ENCODE peak calls at places on chromosomes 7 and 10, in eight cellular contexts. One of them, this sample, is unnamed.

GRCh38 chr7:140229591-140230516 is 53.1 kb upstream of the KDM7A start:
- DNase-seq in kidney epithelial cell: no peak
- DNase-seq in AG09319: no peak
- DNase-seq in fibroblast of pulmonary artery: no peak
- DNase-seq in GM23338: peak; percentile 69
- DNase-seq in transverse colon: peak; percentile 87
- DNase-seq in spleen: peak; percentile 93
- DNase-seq in BJ: no peak
- DNase-seq in this sample: peak; percentile 52

GRCh38 chr7:119959811-119960210 is 313.2 kb upstream of the KCND2 start:
- DNase-seq in AG09319: no peak
- DNase-seq in GM23338: no peak
- DNase-seq in BJ: no peak
- DNase-seq in spleen: no peak
- DNase-seq in kidney epithelial cell: no peak
- DNase-seq in transverse colon: no peak
- DNase-seq in fibroblast of pulmonary artery: peak; percentile 64
- DNase-seq in this sample: no peak

GRCh38 chr10:12949248-12949647 is 52.3 kb downstream of the CCDC3 start:
- DNase-seq in transverse colon: no peak
- DNase-seq in GM23338: peak; percentile 53
- DNase-seq in spleen: no peak
- DNase-seq in BJ: no peak
- DNase-seq in AG09319: no peak
- DNase-seq in fibroblast of pulmonary artery: no peak
- DNase-seq in kidney epithelial cell: no peak
- DNase-seq in this sample: no peak

GRCh38 chr10:84291389-84291788 is 37.0 kb upstream of the CCSER2 start:
- DNase-seq in spleen: no peak
- DNase-seq in BJ: no peak
- DNase-seq in transverse colon: no peak
- DNase-seq in GM23338: peak; percentile 89
- DNase-seq in AG09319: no peak
- DNase-seq in kidney epithelial cell: no peak
- DNase-seq in fibroblast of pulmonary artery: peak; percentile 81
- DNase-seq in this sample: no peak

GRCh38 chr10:62560207-62560819 is 186.1 kb downstream of the ZNF365 start:
- DNase-seq in kidney epithelial cell: no peak
- DNase-seq in spleen: no peak
- DNase-seq in fibroblast of pulmonary artery: peak; percentile 78
- DNase-seq in GM23338: peak; percentile 4
- DNase-seq in transverse colon: peak; percentile 16
- DNase-seq in BJ: no peak
- DNase-seq in AG09319: peak; percentile 83
- DNase-seq in this sample: no peak

GRCh38 chr10:11036424-11037011 is 18.8 kb downstream of the CELF2 start:
- DNase-seq in BJ: no peak
- DNase-seq in transverse colon: peak; percentile 67
- DNase-seq in AG09319: no peak
- DNase-seq in spleen: no peak
- DNase-seq in kidney epithelial cell: no peak
- DNase-seq in fibroblast of pulmonary artery: peak; percentile 83
- DNase-seq in GM23338: peak; percentile 77
- DNase-seq in this sample: no peak

GRCh38 chr10:92103376-92104084 is 180.0 kb downstream of the BTAF1 start:
- DNase-seq in transverse colon: no peak
- DNase-seq in BJ: no peak
- DNase-seq in kidney epithelial cell: no peak
- DNase-seq in fibroblast of pulmonary artery: peak; percentile 6
- DNase-seq in spleen: no peak
- DNase-seq in AG09319: no peak
- DNase-seq in GM23338: no peak
- DNase-seq in this sample: no peak

GRCh38 chr10:17225823-17226222 is 2.2 kb upstream of the VIM start:
- DNase-seq in kidney epithelial cell: no peak
- DNase-seq in spleen: no peak
- DNase-seq in fibroblast of pulmonary artery: no peak
- DNase-seq in GM23338: no peak
- DNase-seq in AG09319: no peak
- DNase-seq in BJ: no peak
- DNase-seq in transverse colon: no peak
- DNase-seq in this sample: no peak

GRCh38 chr7:50268990-50269389 is 35.5 kb upstream of the IKZF1 start:
- DNase-seq in transverse colon: no peak
- DNase-seq in BJ: no peak
- DNase-seq in GM23338: no peak
- DNase-seq in AG09319: no peak
- DNase-seq in fibroblast of pulmonary artery: no peak
- DNase-seq in spleen: no peak
- DNase-seq in kidney epithelial cell: no peak
- DNase-seq in this sample: no peak

GRCh38 chr7:5177060-5177459 is 13.0 kb upstream of the WIPI2 start:
- DNase-seq in kidney epithelial cell: no peak
- DNase-seq in AG09319: peak; percentile 57
- DNase-seq in BJ: no peak
- DNase-seq in transverse colon: peak; percentile 40
- DNase-seq in GM23338: no peak
- DNase-seq in fibroblast of pulmonary artery: peak; percentile 89
- DNase-seq in spleen: no peak
- DNase-seq in this sample: no peak

GRCh38 chr10:100502926-100503480 is 16.7 kb downstream of the SEC31B start:
- DNase-seq in AG09319: no peak
- DNase-seq in fibroblast of pulmonary artery: no peak
- DNase-seq in spleen: no peak
- DNase-seq in kidney epithelial cell: no peak
- DNase-seq in BJ: no peak
- DNase-seq in GM23338: no peak
- DNase-seq in transverse colon: no peak
- DNase-seq in this sample: no peak

GRCh38 chr10:85612833-85613232 is 753.8 kb downstream of the GRID1 start:
- DNase-seq in transverse colon: no peak
- DNase-seq in AG09319: no peak
- DNase-seq in fibroblast of pulmonary artery: no peak
- DNase-seq in GM23338: peak; percentile 33
- DNase-seq in spleen: no peak
- DNase-seq in BJ: no peak
- DNase-seq in kidney epithelial cell: no peak
- DNase-seq in this sample: no peak
- TF ChIP-seq CTCF in transverse colon: peak; percentile 34
- TF ChIP-seq CTCF in AG09319: no peak
- TF ChIP-seq CTCF in fibroblast of pulmonary artery: no peak
- TF ChIP-seq CTCF in GM23338: no peak
- TF ChIP-seq CTCF in spleen: peak; percentile 6
- TF ChIP-seq CTCF in BJ: peak; percentile 4
- TF ChIP-seq CTCF in kidney epithelial cell: no peak
- TF ChIP-seq CTCF in this sample: no peak

GRCh38 chr7:28615091-28615490 is 202.8 kb downstream of the CREB5 start:
- DNase-seq in kidney epithelial cell: no peak
- DNase-seq in transverse colon: no peak
- DNase-seq in GM23338: peak; percentile 55
- DNase-seq in AG09319: no peak
- DNase-seq in spleen: no peak
- DNase-seq in fibroblast of pulmonary artery: no peak
- DNase-seq in BJ: no peak
- DNase-seq in this sample: no peak
- TF ChIP-seq CTCF in kidney epithelial cell: no peak
- TF ChIP-seq CTCF in transverse colon: no peak
- TF ChIP-seq CTCF in GM23338: peak; percentile 70
- TF ChIP-seq CTCF in AG09319: no peak
- TF ChIP-seq CTCF in spleen: peak; percentile 21
- TF ChIP-seq CTCF in fibroblast of pulmonary artery: peak; percentile 9
- TF ChIP-seq CTCF in BJ: no peak
- TF ChIP-seq CTCF in this sample: peak; percentile 34

DNA sequence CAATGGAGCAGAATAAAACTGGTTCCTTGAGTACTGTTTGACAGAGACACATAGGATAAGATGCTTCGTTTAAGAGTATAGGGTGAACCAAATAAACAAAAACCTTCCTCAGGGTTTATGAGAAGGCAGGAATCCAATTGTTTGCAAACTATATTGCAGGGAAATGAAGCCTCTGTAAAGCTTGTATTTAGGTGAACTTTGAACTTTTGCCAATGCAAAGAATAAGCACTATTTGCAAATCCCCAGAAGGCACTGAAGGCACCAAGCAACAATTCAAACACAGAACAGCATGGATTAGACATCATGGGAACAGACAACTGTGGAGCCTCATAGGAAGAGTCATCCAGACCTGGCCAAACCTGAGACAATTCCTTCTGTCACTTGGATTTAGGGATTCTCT is 47.1 kb upstream of the WASL start:
- DNase-seq in transverse colon: no peak
- DNase-seq in GM23338: no peak
- DNase-seq in AG09319: no peak
- DNase-seq in kidney epithelial cell: no peak
- DNase-seq in BJ: no peak
- DNase-seq in fibroblast of pulmonary artery: no peak
- DNase-seq in spleen: no peak
- DNase-seq in this sample: no peak
- TF ChIP-seq CTCF in transverse colon: no peak
- TF ChIP-seq CTCF in GM23338: no peak
- TF ChIP-seq CTCF in AG09319: no peak
- TF ChIP-seq CTCF in kidney epithelial cell: no peak
- TF ChIP-seq CTCF in BJ: no peak
- TF ChIP-seq CTCF in fibroblast of pulmonary artery: no peak
- TF ChIP-seq CTCF in spleen: no peak
- TF ChIP-seq CTCF in this sample: no peak

DNA sequence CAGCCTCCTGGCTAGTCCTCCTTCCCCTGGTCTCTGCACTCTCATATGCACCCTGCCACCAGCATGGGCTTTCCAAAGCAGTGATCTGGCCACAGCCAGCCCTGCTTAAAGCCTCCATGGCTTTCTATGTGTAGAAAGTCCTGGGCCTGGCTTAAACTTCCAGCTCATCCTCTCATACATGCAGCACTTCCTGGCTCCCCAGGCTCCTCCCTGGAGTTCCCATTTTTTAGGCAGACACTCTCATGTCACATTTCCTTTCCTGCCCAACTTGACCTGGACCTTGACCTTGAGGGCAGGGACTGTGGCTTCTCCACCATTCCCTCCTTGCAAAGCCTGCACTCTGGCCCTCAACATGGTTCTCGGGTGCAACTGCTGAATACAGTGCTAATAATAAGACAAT is 79.5 kb downstream of the CHST15 start:
- DNase-seq in fibroblast of pulmonary artery: no peak
- DNase-seq in transverse colon: no peak
- DNase-seq in GM23338: no peak
- DNase-seq in BJ: no peak
- DNase-seq in kidney epithelial cell: no peak
- DNase-seq in spleen: peak; percentile 45
- DNase-seq in AG09319: no peak
- DNase-seq in this sample: no peak
- TF ChIP-seq CTCF in fibroblast of pulmonary artery: no peak
- TF ChIP-seq CTCF in transverse colon: no peak
- TF ChIP-seq CTCF in GM23338: no peak
- TF ChIP-seq CTCF in BJ: no peak
- TF ChIP-seq CTCF in kidney epithelial cell: no peak
- TF ChIP-seq CTCF in spleen: no peak
- TF ChIP-seq CTCF in AG09319: no peak
- TF ChIP-seq CTCF in this sample: no peak

DNA sequence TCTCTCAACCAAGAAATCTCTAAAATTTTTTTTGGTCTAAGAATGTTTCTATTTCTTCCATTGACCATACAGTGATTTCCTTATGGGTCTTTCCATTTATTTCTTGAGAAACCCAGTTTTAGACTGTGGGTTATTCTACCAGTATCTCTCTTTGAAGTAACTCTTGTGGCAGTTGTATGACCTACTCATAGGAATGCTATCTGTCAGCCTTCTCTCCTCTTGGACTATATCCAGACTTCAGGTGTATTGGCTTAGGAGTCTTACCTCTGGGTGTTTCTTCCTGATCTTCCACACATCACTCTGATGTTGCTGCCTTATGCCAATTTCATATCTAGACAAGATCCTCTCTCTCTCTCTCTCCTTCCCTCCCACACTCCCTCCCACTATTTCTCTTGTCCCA is 178.1 kb downstream of the BMPER start:
- DNase-seq in GM23338: no peak
- DNase-seq in fibroblast of pulmonary artery: no peak
- DNase-seq in kidney epithelial cell: no peak
- DNase-seq in transverse colon: no peak
- DNase-seq in AG09319: no peak
- DNase-seq in spleen: no peak
- DNase-seq in BJ: no peak
- DNase-seq in this sample: no peak
- TF ChIP-seq CTCF in GM23338: no peak
- TF ChIP-seq CTCF in fibroblast of pulmonary artery: no peak
- TF ChIP-seq CTCF in kidney epithelial cell: no peak
- TF ChIP-seq CTCF in transverse colon: no peak
- TF ChIP-seq CTCF in AG09319: no peak
- TF ChIP-seq CTCF in spleen: no peak
- TF ChIP-seq CTCF in BJ: no peak
- TF ChIP-seq CTCF in this sample: no peak

GRCh38 chr10:6320320-6321010 is 117.7 kb downstream of the PFKFB3 start:
- DNase-seq in GM23338: no peak
- DNase-seq in fibroblast of pulmonary artery: no peak
- DNase-seq in transverse colon: no peak
- DNase-seq in kidney epithelial cell: no peak
- DNase-seq in BJ: no peak
- DNase-seq in AG09319: no peak
- DNase-seq in spleen: peak; percentile 81
- DNase-seq in this sample: no peak
- TF ChIP-seq CTCF in GM23338: no peak
- TF ChIP-seq CTCF in fibroblast of pulmonary artery: no peak
- TF ChIP-seq CTCF in transverse colon: no peak
- TF ChIP-seq CTCF in kidney epithelial cell: no peak
- TF ChIP-seq CTCF in BJ: no peak
- TF ChIP-seq CTCF in AG09319: no peak
- TF ChIP-seq CTCF in spleen: no peak
- TF ChIP-seq CTCF in this sample: no peak

DNA sequence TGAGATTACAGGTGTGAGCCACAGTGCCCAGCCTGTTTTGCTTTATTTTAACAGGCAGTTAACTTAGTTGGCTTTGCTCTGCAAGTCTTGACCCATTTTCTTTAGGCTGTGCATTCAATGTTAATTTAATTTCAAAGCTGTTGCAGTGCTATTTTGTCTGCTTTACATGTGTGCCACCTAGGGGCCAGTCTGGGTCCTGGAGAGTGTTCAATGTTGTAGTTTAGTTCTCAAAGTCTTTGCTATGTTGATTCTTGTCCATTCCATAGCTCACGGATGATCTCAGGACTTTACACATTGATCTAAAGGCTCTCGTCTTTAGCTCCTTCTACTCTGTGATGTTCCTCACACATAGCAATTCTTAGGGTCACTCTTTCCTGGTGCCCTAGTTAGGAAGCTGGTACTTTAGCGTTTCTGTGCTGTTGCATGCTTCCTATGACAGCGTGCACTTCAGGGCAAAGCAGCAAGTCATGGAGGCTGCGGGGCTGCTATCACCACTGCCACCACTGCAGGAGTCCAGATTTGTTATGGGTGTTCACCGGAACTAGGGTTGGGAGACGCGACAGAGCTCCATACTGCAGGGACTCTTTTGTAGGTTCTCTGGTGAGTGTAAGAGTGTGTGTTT is 16.4 kb upstream of the ABCA13 start:
- DNase-seq in AG09319: no peak
- DNase-seq in fibroblast of pulmonary artery: peak; percentile 62
- DNase-seq in kidney epithelial cell: no peak
- DNase-seq in GM23338: peak; percentile 57
- DNase-seq in spleen: no peak
- DNase-seq in BJ: no peak
- DNase-seq in transverse colon: peak; percentile 74
- DNase-seq in this sample: no peak
- TF ChIP-seq CTCF in AG09319: peak; percentile 83
- TF ChIP-seq CTCF in fibroblast of pulmonary artery: peak; percentile 78
- TF ChIP-seq CTCF in kidney epithelial cell: peak; percentile 75
- TF ChIP-seq CTCF in GM23338: peak; percentile 75
- TF ChIP-seq CTCF in spleen: no peak
- TF ChIP-seq CTCF in BJ: peak; percentile 87
- TF ChIP-seq CTCF in transverse colon: peak; percentile 60
- TF ChIP-seq CTCF in this sample: peak; percentile 51